ENCODE peak calls at places on chromosome 22, in seven cellular contexts. One of them, this sample, is unnamed. For H3K4me1, the result is how much of the 10 kb centered on the place peaks cover.

GRCh38 chr22:27987557-27987956 is 68.5 kb upstream of the PITPNB start:
- DNase-seq in PC-3: no peak
- DNase-seq in Caco-2: no peak
- DNase-seq in heart right ventricle: no peak
- DNase-seq in cardiac muscle cell: no peak
- DNase-seq in A549: no peak
- DNase-seq in astrocyte: peak
- DNase-seq in this sample: no peak

GRCh38 chr22:24584871-24585411 is 7.9 kb downstream of the LRRC75B start:
- DNase-seq in PC-3: no peak
- DNase-seq in Caco-2: no peak
- DNase-seq in heart right ventricle: no peak
- DNase-seq in cardiac muscle cell: no peak
- DNase-seq in A549: no peak
- DNase-seq in astrocyte: no peak
- DNase-seq in this sample: no peak

GRCh38 chr22:25564979-25565677 is 653 bp downstream of the GRK3 start:
- DNase-seq in PC-3: no peak
- DNase-seq in Caco-2: peak
- DNase-seq in heart right ventricle: no peak
- DNase-seq in cardiac muscle cell: no peak
- DNase-seq in A549: peak
- DNase-seq in astrocyte: no peak
- DNase-seq in this sample: peak

GRCh38 chr22:37633082-37633692 is 6.3 kb upstream of the SH3BP1 start:
- DNase-seq in PC-3: no peak
- DNase-seq in Caco-2: no peak
- DNase-seq in heart right ventricle: no peak
- DNase-seq in cardiac muscle cell: no peak
- DNase-seq in A549: no peak
- DNase-seq in astrocyte: no peak
- DNase-seq in this sample: no peak

GRCh38 chr22:48492371-48493320 is 1335.0 kb downstream of the BRD1 start:
- DNase-seq in PC-3: peak
- DNase-seq in Caco-2: peak
- DNase-seq in heart right ventricle: peak
- DNase-seq in cardiac muscle cell: peak
- DNase-seq in A549: peak
- DNase-seq in astrocyte: peak
- DNase-seq in this sample: peak

GRCh38 chr22:50531546-50532352 is 1.9 kb upstream of the TYMP start:
- DNase-seq in PC-3: peak
- DNase-seq in Caco-2: peak
- DNase-seq in heart right ventricle: peak
- DNase-seq in cardiac muscle cell: peak
- DNase-seq in A549: peak
- DNase-seq in astrocyte: peak
- DNase-seq in this sample: no peak

GRCh38 chr22:49657275-49657973 is 170.2 kb downstream of the BRD1 start:
- DNase-seq in PC-3: no peak
- DNase-seq in Caco-2: no peak
- DNase-seq in heart right ventricle: peak
- DNase-seq in cardiac muscle cell: no peak
- DNase-seq in A549: no peak
- DNase-seq in astrocyte: no peak
- DNase-seq in this sample: no peak

GRCh38 chr22:37824674-37825641 is 1.8 kb downstream of the GALR3 start:
- DNase-seq in PC-3: no peak
- DNase-seq in Caco-2: no peak
- DNase-seq in heart right ventricle: no peak
- DNase-seq in cardiac muscle cell: no peak
- DNase-seq in A549: no peak
- DNase-seq in astrocyte: peak
- DNase-seq in this sample: no peak

GRCh38 chr22:28375761-28376534 is 303.7 kb downstream of the TTC28 start:
- DNase-seq in PC-3: no peak
- DNase-seq in Caco-2: no peak
- DNase-seq in heart right ventricle: no peak
- DNase-seq in cardiac muscle cell: no peak
- DNase-seq in A549: no peak
- DNase-seq in astrocyte: no peak
- DNase-seq in this sample: no peak

GRCh38 chr22:24994070-24994763 is 41.7 kb downstream of the KIAA1671 start:
- DNase-seq in PC-3: peak
- DNase-seq in Caco-2: no peak
- DNase-seq in heart right ventricle: no peak
- DNase-seq in cardiac muscle cell: peak
- DNase-seq in A549: peak
- DNase-seq in astrocyte: peak
- DNase-seq in this sample: no peak

GRCh38 chr22:36010913-36011312 is 17.7 kb downstream of the RBFOX2 start:
- DNase-seq in PC-3: peak
- DNase-seq in Caco-2: no peak
- DNase-seq in heart right ventricle: no peak
- DNase-seq in cardiac muscle cell: no peak
- DNase-seq in A549: no peak
- DNase-seq in astrocyte: peak
- DNase-seq in this sample: peak

GRCh38 chr22:43681724-43682360 is 130.3 kb downstream of the EFCAB6 start:
- DNase-seq in PC-3: peak
- DNase-seq in Caco-2: no peak
- DNase-seq in heart right ventricle: no peak
- DNase-seq in cardiac muscle cell: no peak
- DNase-seq in A549: no peak
- DNase-seq in astrocyte: no peak
- DNase-seq in this sample: no peak

GRCh38 chr22:46038516-46039430 is 61.8 kb upstream of the WNT7B start:
- DNase-seq in PC-3: no peak
- DNase-seq in Caco-2: no peak
- DNase-seq in heart right ventricle: no peak
- DNase-seq in cardiac muscle cell: no peak
- DNase-seq in A549: no peak
- DNase-seq in astrocyte: no peak
- DNase-seq in this sample: peak

GRCh38 chr22:46038174-46038487 is 61.2 kb upstream of the WNT7B start:
- DNase-seq in PC-3: no peak
- DNase-seq in Caco-2: no peak
- DNase-seq in heart right ventricle: no peak
- DNase-seq in cardiac muscle cell: no peak
- DNase-seq in A549: no peak
- DNase-seq in astrocyte: no peak
- DNase-seq in this sample: no peak

GRCh38 chr22:46035380-46035741 is 58.4 kb upstream of the WNT7B start:
- DNase-seq in PC-3: no peak
- DNase-seq in Caco-2: no peak
- DNase-seq in heart right ventricle: no peak
- DNase-seq in cardiac muscle cell: no peak
- DNase-seq in A549: no peak
- DNase-seq in astrocyte: no peak
- DNase-seq in this sample: no peak

GRCh38 chr22:46035742-46036557 is 59.0 kb upstream of the WNT7B start:
- DNase-seq in PC-3: peak
- DNase-seq in Caco-2: peak
- DNase-seq in heart right ventricle: peak
- DNase-seq in cardiac muscle cell: peak
- DNase-seq in A549: peak
- DNase-seq in astrocyte: peak
- DNase-seq in this sample: peak

DNA sequence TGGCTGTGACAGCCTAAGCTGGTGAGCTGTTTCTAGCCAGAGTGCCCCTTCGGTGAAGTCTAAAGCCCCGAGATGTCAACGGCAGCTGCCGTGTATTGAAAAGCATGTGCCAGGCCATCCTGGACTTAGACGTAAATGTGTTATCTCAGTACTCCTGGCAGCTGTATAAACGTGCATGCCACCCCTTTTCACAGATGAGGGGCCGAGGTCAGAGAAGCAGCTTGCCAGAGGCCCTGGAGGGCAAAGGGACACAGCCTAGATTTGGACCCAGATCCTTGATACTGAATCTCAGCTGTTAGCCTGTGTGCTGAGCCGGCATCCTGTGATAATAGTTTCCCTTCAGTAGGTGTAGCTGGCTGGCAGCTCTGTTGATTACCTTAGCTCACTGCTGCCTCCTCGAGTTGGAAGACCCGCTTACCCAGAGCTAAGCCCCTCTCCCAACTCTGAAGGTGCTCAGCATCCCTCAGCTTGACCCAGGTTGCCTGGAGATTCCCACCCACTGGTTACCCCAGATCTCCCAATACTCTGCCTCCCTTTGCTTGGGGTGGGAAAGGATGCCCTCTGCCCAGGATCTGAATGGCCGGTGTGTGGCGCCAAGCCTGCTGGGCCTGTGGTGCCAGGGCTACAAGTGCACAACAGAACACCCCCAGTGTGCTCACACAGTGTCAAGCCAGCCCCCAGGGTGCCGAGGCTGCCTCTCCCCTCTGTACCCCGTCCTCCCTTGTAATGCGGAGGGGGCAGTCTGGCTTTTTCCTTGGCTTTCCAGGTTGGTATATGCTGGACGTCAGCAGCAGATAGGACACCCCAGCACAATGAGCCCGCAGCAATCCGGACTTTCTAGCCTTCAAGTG is 59.8 kb upstream of the WNT7B start:
- DNase-seq in PC-3: peak
- DNase-seq in Caco-2: peak
- DNase-seq in heart right ventricle: no peak
- DNase-seq in cardiac muscle cell: peak
- DNase-seq in A549: peak
- DNase-seq in astrocyte: no peak
- DNase-seq in this sample: peak
- TF ChIP-seq CTCF in PC-3: peak
- TF ChIP-seq CTCF in Caco-2: peak
- TF ChIP-seq CTCF in heart right ventricle: peak
- TF ChIP-seq CTCF in cardiac muscle cell: no peak
- TF ChIP-seq CTCF in A549: peak
- TF ChIP-seq CTCF in astrocyte: no peak
- TF ChIP-seq CTCF in this sample: peak

GRCh38 chr22:16954060-16954403 is 54.0 kb downstream of the GAB4 start:
- DNase-seq in PC-3: no peak
- DNase-seq in Caco-2: no peak
- DNase-seq in heart right ventricle: no peak
- DNase-seq in cardiac muscle cell: no peak
- DNase-seq in A549: no peak
- DNase-seq in astrocyte: no peak
- DNase-seq in this sample: no peak

GRCh38 chr22:16955081-16955480 is 52.9 kb downstream of the GAB4 start:
- DNase-seq in PC-3: no peak
- DNase-seq in Caco-2: no peak
- DNase-seq in heart right ventricle: no peak
- DNase-seq in cardiac muscle cell: no peak
- DNase-seq in A549: no peak
- DNase-seq in astrocyte: no peak
- DNase-seq in this sample: no peak

GRCh38 chr22:16955678-16956210 is 52.3 kb downstream of the GAB4 start:
- DNase-seq in PC-3: no peak
- DNase-seq in Caco-2: no peak
- DNase-seq in heart right ventricle: peak
- DNase-seq in cardiac muscle cell: no peak
- DNase-seq in A549: no peak
- DNase-seq in astrocyte: no peak
- DNase-seq in this sample: no peak

GRCh38 chr22:16956290-16956689 is 51.7 kb downstream of the GAB4 start:
- DNase-seq in PC-3: no peak
- DNase-seq in Caco-2: no peak
- DNase-seq in heart right ventricle: no peak
- DNase-seq in cardiac muscle cell: no peak
- DNase-seq in A549: no peak
- DNase-seq in astrocyte: no peak
- DNase-seq in this sample: no peak

GRCh38 chr22:16953206-16954059 is 54.6 kb downstream of the GAB4 start:
- DNase-seq in PC-3: no peak
- DNase-seq in Caco-2: no peak
- DNase-seq in heart right ventricle: no peak
- DNase-seq in cardiac muscle cell: no peak
- DNase-seq in A549: no peak
- DNase-seq in astrocyte: no peak
- DNase-seq in this sample: no peak
- H3K4me1 ChIP-seq in PC-3: under half
- H3K4me1 ChIP-seq in Caco-2: under half
- H3K4me1 ChIP-seq in heart right ventricle: under half
- H3K4me1 ChIP-seq in cardiac muscle cell: under half
- H3K4me1 ChIP-seq in A549: under half
- H3K4me1 ChIP-seq in astrocyte: under half
- H3K4me1 ChIP-seq in this sample: under half

GRCh38 chr22:20036535-20037392 is 15.9 kb downstream of the TANGO2 start:
- DNase-seq in PC-3: no peak
- DNase-seq in Caco-2: no peak
- DNase-seq in heart right ventricle: no peak
- DNase-seq in cardiac muscle cell: no peak
- DNase-seq in A549: no peak
- DNase-seq in astrocyte: no peak
- DNase-seq in this sample: no peak
- H3K4me3 ChIP-seq in PC-3: no peak
- H3K4me3 ChIP-seq in Caco-2: no peak
- H3K4me3 ChIP-seq in heart right ventricle: no peak
- H3K4me3 ChIP-seq in cardiac muscle cell: no peak
- H3K4me3 ChIP-seq in A549: no peak
- H3K4me3 ChIP-seq in astrocyte: no peak
- H3K4me3 ChIP-seq in this sample: no peak

GRCh38 chr22:19113429-19113828 is 8.8 kb downstream of the DGCR2 start:
- DNase-seq in PC-3: no peak
- DNase-seq in Caco-2: no peak
- DNase-seq in heart right ventricle: no peak
- DNase-seq in cardiac muscle cell: no peak
- DNase-seq in A549: no peak
- DNase-seq in astrocyte: no peak
- DNase-seq in this sample: no peak

GRCh38 chr22:19117111-19117512 is 5.1 kb downstream of the DGCR2 start:
- DNase-seq in PC-3: no peak
- DNase-seq in Caco-2: no peak
- DNase-seq in heart right ventricle: no peak
- DNase-seq in cardiac muscle cell: no peak
- DNase-seq in A549: no peak
- DNase-seq in astrocyte: no peak
- DNase-seq in this sample: no peak

GRCh38 chr22:19118601-19118880 is 3.7 kb downstream of the DGCR2 start:
- DNase-seq in PC-3: no peak
- DNase-seq in Caco-2: no peak
- DNase-seq in heart right ventricle: no peak
- DNase-seq in cardiac muscle cell: no peak
- DNase-seq in A549: no peak
- DNase-seq in astrocyte: no peak
- DNase-seq in this sample: no peak

GRCh38 chr22:19114984-19115552 is 7.1 kb downstream of the DGCR2 start:
- DNase-seq in PC-3: no peak
- DNase-seq in Caco-2: no peak
- DNase-seq in heart right ventricle: no peak
- DNase-seq in cardiac muscle cell: no peak
- DNase-seq in A549: no peak
- DNase-seq in astrocyte: no peak
- DNase-seq in this sample: no peak

DNA sequence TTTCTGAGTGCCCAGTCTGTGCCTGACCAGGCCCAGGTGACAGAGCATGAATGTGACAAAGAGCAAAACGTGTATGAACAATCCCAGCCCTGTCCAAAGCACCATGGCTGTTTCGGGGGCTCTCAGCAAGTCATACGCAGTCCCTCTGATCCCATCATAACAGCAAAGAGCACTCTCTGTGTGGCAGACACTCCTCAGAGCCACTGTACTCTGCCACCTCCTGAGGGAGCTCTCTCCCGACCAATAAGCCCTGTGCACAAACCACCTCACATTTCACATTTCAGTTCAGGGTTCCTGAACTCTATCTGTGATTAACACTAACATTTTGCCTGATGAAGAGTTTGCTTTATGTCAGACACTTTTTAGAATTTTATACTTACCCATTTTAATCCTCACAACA is 6.6 kb downstream of the DGCR2 start:
- DNase-seq in PC-3: no peak
- DNase-seq in Caco-2: no peak
- DNase-seq in heart right ventricle: no peak
- DNase-seq in cardiac muscle cell: peak
- DNase-seq in A549: no peak
- DNase-seq in astrocyte: no peak
- DNase-seq in this sample: no peak
- TF ChIP-seq CTCF in PC-3: peak
- TF ChIP-seq CTCF in Caco-2: no peak
- TF ChIP-seq CTCF in heart right ventricle: no peak
- TF ChIP-seq CTCF in cardiac muscle cell: no peak
- TF ChIP-seq CTCF in A549: no peak
- TF ChIP-seq CTCF in astrocyte: no peak
- TF ChIP-seq CTCF in this sample: peak

This sample was measured in BE2C.